ENCODE peak calls at places on chromosomes 7 and 10, in six cellular contexts. T is hepatocyte, J is A549, S is heart right ventricle, W is psoas muscle, F is tibial artery. A is an unnamed sample.

GRCh38 chr7:97012293-97013005 is 7.1 kb downstream of the DLX6 start:
- DNase-seq in T (no peak), J (no peak), S (no peak), W (no peak), F (no peak), A (no peak)

GRCh38 chr10:122116331-122116730 is 127.4 kb downstream of the TACC2 start:
- DNase-seq in T (peak; percentile 55), J (no peak), S (no peak), W (no peak), F (no peak), A (no peak)

GRCh38 chr7:73703985-73704639 is 15.4 kb downstream of the STX1A start:
- DNase-seq in T (peak; percentile 73), J (peak; percentile 74), S (no peak), W (peak; percentile 50), F (no peak), A (no peak)

GRCh38 chr10:43124094-43124521 is 14.1 kb upstream of the CSGALNACT2 start:
- DNase-seq in T (no peak), J (no peak), S (no peak), W (no peak), F (peak; percentile 39), A (no peak)

GRCh38 chr10:78312197-78313046 is 278.8 kb downstream of the RPS24 start:
- DNase-seq in T (peak; percentile 57), J (no peak), S (no peak), W (no peak), F (no peak), A (no peak)

GRCh38 chr7:91557789-91558396 is 293.7 kb downstream of the FZD1 start:
- DNase-seq in T (no peak), J (peak; percentile 73), S (no peak), W (no peak), F (no peak), A (no peak)

GRCh38 chr10:132100556-132101349 is 35.0 kb downstream of the JAKMIP3 start:
- DNase-seq in T (no peak), J (no peak), S (no peak), W (no peak), F (peak; percentile 56), A (peak; percentile 10)

GRCh38 chr7:42456756-42457276 is 219.8 kb upstream of the GLI3 start:
- DNase-seq in T (no peak), J (no peak), S (no peak), W (no peak), F (no peak), A (no peak)

GRCh38 chr7:73338321-73338720 is 10.4 kb downstream of the FKBP6 start:
- DNase-seq in T (no peak), J (no peak), S (no peak), W (no peak), F (no peak), A (no peak)

GRCh38 chr10:128463991-128464755 is 337.9 kb upstream of the MKI67 start:
- DNase-seq in T (peak; percentile 77), J (no peak), S (peak; percentile 73), W (no peak), F (peak; percentile 79), A (peak; percentile 66)

GRCh38 chr7:121810831-121811494 is 62.0 kb upstream of the PTPRZ1 start:
- DNase-seq in T (no peak), J (no peak), S (no peak), W (no peak), F (no peak), A (no peak)

GRCh38 chr7:121803041-121803440 is 69.9 kb upstream of the PTPRZ1 start:
- DNase-seq in T (no peak), J (no peak), S (no peak), W (no peak), F (no peak), A (no peak)

GRCh38 chr7:121800916-121801675 is 71.9 kb upstream of the PTPRZ1 start:
- DNase-seq in T (no peak), J (no peak), S (no peak), W (no peak), F (no peak), A (no peak)

GRCh38 chr7:121807078-121807477 is 65.9 kb upstream of the PTPRZ1 start:
- DNase-seq in T (no peak), J (no peak), S (no peak), W (no peak), F (no peak), A (no peak)
- TF ChIP-seq CTCF in T (no peak), J (no peak), S (no peak), W (no peak), F (no peak), A (no peak)

GRCh38 chr10:72331575-72332422 is 22.9 kb downstream of the DNAJB12 start:
- DNase-seq in T (peak; percentile 88), J (no peak), S (peak; percentile 82), W (peak; percentile 87), F (peak; percentile 95), A (no peak)
- H3K4me1 ChIP-seq in T (peaks cover 42% of the 10 kb centered on the region), J (peaks cover 76% of the 10 kb centered on the region), S (peaks cover 75% of the 10 kb centered on the region), W (peaks cover 69% of the 10 kb centered on the region), F (peaks cover 11% of the 10 kb centered on the region), A (peaks cover 8% of the 10 kb centered on the region)

GRCh38 chr10:11113156-11113555 is 95.5 kb downstream of the CELF2 start:
- DNase-seq in T (no peak), J (no peak), S (no peak), W (no peak), F (no peak), A (no peak)
- TF ChIP-seq CTCF in T (no peak), J (peak; percentile 7), S (peak; percentile 27), W (no peak), F (peak; percentile 19), A (peak; percentile 28)

GRCh38 chr10:5944389-5945202 is 32.7 kb downstream of the IL15RA start:
- DNase-seq in T (peak; percentile 83), J (peak; percentile 34), S (peak; percentile 93), W (peak; percentile 79), F (peak; percentile 93), A (no peak)
- H3K4me1 ChIP-seq in T (peaks cover 12% of the 10 kb centered on the region), J (peaks cover 14% of the 10 kb centered on the region), S (peaks cover 52% of the 10 kb centered on the region), W (peaks cover 31% of the 10 kb centered on the region), F (no peaks in the 10 kb centered on the region), A (no peaks in the 10 kb centered on the region)

GRCh38 chr10:72076756-72077155 is 11.6 kb downstream of the SPOCK2 start:
- DNase-seq in T (no peak), J (no peak), S (no peak), W (no peak), F (peak; percentile 34), A (no peak)
- TF ChIP-seq CTCF in T (no peak), J (no peak), S (no peak), W (no peak), F (no peak), A (no peak)

GRCh38 chr7:48085942-48086341 is 3.1 kb upstream of the UPP1 start:
- DNase-seq in T (no peak), J (no peak), S (no peak), W (no peak), F (no peak), A (no peak)
- H3K4me1 ChIP-seq in T (peaks cover 16% of the 10 kb centered on the region), J (peaks cover 63% of the 10 kb centered on the region), S (peaks cover 23% of the 10 kb centered on the region), W (peaks cover 5% of the 10 kb centered on the region), F (no peaks in the 10 kb centered on the region), A (peaks cover 34% of the 10 kb centered on the region)

DNA sequence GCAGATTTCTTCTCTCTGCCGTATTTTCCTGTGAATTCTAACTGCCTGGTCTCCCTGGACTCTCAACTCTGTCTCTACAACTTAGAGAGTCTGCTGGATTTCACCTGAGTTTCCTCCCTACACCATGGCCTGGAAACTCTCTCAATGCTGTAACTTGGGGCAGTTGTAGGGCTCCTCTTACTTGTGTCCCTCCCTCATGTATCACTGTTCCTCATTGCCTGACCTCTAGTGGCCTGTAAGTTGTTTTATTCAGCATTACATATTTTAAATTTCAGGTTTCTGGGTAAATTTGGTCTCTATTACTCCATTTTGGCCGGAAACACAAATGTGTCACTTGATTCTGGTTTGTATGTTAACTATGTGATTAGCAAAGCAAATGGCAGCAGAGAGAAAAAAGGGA is 70.9 kb downstream of the DYNC1I1 start:
- DNase-seq in T (no peak), J (no peak), S (no peak), W (no peak), F (no peak), A (no peak)
- TF ChIP-seq CTCF in T (peak; percentile 22), J (peak; percentile 11), S (no peak), W (no peak), F (no peak), A (peak; percentile 16)

DNA sequence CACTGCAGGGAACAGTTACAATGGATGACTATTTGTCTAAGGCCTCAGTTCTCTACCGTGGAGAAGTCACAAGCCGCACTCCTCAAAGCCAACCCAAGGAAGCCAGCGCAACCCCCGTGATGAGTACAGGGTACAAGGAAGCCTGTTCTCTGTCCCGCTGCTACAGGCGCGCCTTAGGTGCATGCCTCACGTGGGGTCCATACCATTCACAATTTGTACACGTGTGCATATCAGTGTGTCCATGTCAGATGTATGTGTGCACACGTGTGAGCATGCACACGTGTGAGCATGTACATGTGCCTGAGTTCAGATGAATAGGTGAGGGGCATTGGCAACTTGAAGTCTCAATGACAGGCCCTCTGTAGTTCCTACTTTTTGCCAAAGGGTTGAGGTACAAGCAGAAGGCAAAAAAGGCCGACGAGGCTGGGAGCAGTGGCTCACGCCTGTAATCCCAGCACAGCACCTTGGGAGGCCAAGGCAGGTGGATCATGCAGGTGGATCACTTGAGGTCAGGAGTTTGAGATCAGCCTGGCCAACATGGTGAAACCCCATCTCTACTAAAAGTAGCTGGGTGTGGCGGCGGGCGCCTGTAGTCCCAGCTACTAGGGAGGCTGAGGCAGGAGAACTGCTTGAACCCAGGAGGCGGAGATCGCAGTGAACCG is 62.8 kb downstream of the CTBP2 start:
- DNase-seq in T (no peak), J (no peak), S (no peak), W (no peak), F (peak; percentile 42), A (no peak)
- H3K4me1 ChIP-seq in T (peaks cover 24% of the 10 kb centered on the region), J (peaks cover 27% of the 10 kb centered on the region), S (peaks cover 37% of the 10 kb centered on the region), W (peaks cover 62% of the 10 kb centered on the region), F (no peaks in the 10 kb centered on the region), A (no peaks in the 10 kb centered on the region)

GRCh38 chr10:33010132-33011037 is 52.4 kb upstream of the ITGB1 start:
- DNase-seq in T (peak; percentile 54), J (peak; percentile 75), S (no peak), W (no peak), F (no peak), A (peak; percentile 48)
- TF ChIP-seq CTCF in T (peak; percentile 51), J (peak; percentile 56), S (peak; percentile 42), W (peak; percentile 18), F (peak; percentile 22), A (peak; percentile 50)

A was measured in Caco-2.